ENCODE peak calls at places on chromosomes 11 and 22, in nine cellular contexts. One of them, this sample, is unnamed.

GRCh38 chr22:46075764-46076531 is 74.4 kb upstream of the PPARA start:
- DNase-seq in DND-41: no peak
- DNase-seq in MM.1S: no peak
- DNase-seq in body of pancreas: no peak
- DNase-seq in heart left ventricle: peak; percentile 39
- DNase-seq in neural progenitor cell: no peak
- DNase-seq in psoas muscle: peak; percentile 18
- DNase-seq in spleen: peak; percentile 66
- DNase-seq in IMR-90: no peak
- DNase-seq in this sample: no peak

GRCh38 chr22:38067028-38067415 is 9.8 kb downstream of the PICK1 start:
- DNase-seq in IMR-90: no peak
- DNase-seq in neural progenitor cell: no peak
- DNase-seq in psoas muscle: peak; percentile 27
- DNase-seq in body of pancreas: no peak
- DNase-seq in spleen: no peak
- DNase-seq in DND-41: no peak
- DNase-seq in heart left ventricle: no peak
- DNase-seq in MM.1S: no peak
- DNase-seq in this sample: no peak

GRCh38 chr11:102312656-102313055 is 4.6 kb upstream of the BIRC3 start:
- DNase-seq in psoas muscle: no peak
- DNase-seq in heart left ventricle: no peak
- DNase-seq in body of pancreas: no peak
- DNase-seq in MM.1S: no peak
- DNase-seq in DND-41: no peak
- DNase-seq in spleen: no peak
- DNase-seq in neural progenitor cell: no peak
- DNase-seq in IMR-90: peak; percentile 40
- DNase-seq in this sample: no peak

GRCh38 chr11:62881579-62882427 is 1.1 kb downstream of the SLC3A2 start:
- DNase-seq in DND-41: peak; percentile 98
- DNase-seq in spleen: peak; percentile 96
- DNase-seq in body of pancreas: peak; percentile 95
- DNase-seq in MM.1S: peak; percentile 93
- DNase-seq in psoas muscle: peak; percentile 96
- DNase-seq in IMR-90: peak; percentile 97
- DNase-seq in neural progenitor cell: peak; percentile 92
- DNase-seq in heart left ventricle: peak; percentile 93
- DNase-seq in this sample: peak; percentile 89

GRCh38 chr11:36034572-36035331 is 90.9 kb downstream of the LDLRAD3 start:
- DNase-seq in body of pancreas: no peak
- DNase-seq in heart left ventricle: no peak
- DNase-seq in MM.1S: no peak
- DNase-seq in neural progenitor cell: no peak
- DNase-seq in DND-41: no peak
- DNase-seq in psoas muscle: no peak
- DNase-seq in IMR-90: peak; percentile 90
- DNase-seq in spleen: no peak
- DNase-seq in this sample: no peak

GRCh38 chr11:110894224-110894623 is 182.0 kb upstream of the ARHGAP20 start:
- DNase-seq in neural progenitor cell: no peak
- DNase-seq in body of pancreas: no peak
- DNase-seq in spleen: no peak
- DNase-seq in DND-41: no peak
- DNase-seq in MM.1S: no peak
- DNase-seq in psoas muscle: no peak
- DNase-seq in heart left ventricle: no peak
- DNase-seq in IMR-90: no peak
- DNase-seq in this sample: no peak

GRCh38 chr11:33663121-33663520 is 37.5 kb downstream of the C11orf91 start:
- DNase-seq in psoas muscle: no peak
- DNase-seq in body of pancreas: no peak
- DNase-seq in heart left ventricle: no peak
- DNase-seq in IMR-90: no peak
- DNase-seq in neural progenitor cell: no peak
- DNase-seq in DND-41: no peak
- DNase-seq in MM.1S: no peak
- DNase-seq in spleen: no peak
- DNase-seq in this sample: no peak

GRCh38 chr11:124069429-124070401 is 28.6 kb upstream of the OR10G7 start:
- DNase-seq in IMR-90: peak; percentile 50
- DNase-seq in psoas muscle: peak; percentile 17
- DNase-seq in heart left ventricle: no peak
- DNase-seq in spleen: peak; percentile 87
- DNase-seq in DND-41: peak; percentile 62
- DNase-seq in MM.1S: no peak
- DNase-seq in body of pancreas: peak; percentile 50
- DNase-seq in neural progenitor cell: peak; percentile 86
- DNase-seq in this sample: no peak

GRCh38 chr11:73262851-73263495 is 9.2 kb upstream of the P2RY6 start:
- DNase-seq in body of pancreas: no peak
- DNase-seq in heart left ventricle: no peak
- DNase-seq in spleen: no peak
- DNase-seq in DND-41: no peak
- DNase-seq in IMR-90: peak; percentile 52
- DNase-seq in MM.1S: no peak
- DNase-seq in psoas muscle: no peak
- DNase-seq in neural progenitor cell: no peak
- DNase-seq in this sample: no peak

GRCh38 chr11:46414899-46415298 is 23.3 kb upstream of the CHRM4 start:
- DNase-seq in DND-41: no peak
- DNase-seq in heart left ventricle: no peak
- DNase-seq in neural progenitor cell: no peak
- DNase-seq in body of pancreas: no peak
- DNase-seq in spleen: no peak
- DNase-seq in psoas muscle: no peak
- DNase-seq in IMR-90: no peak
- DNase-seq in MM.1S: no peak
- DNase-seq in this sample: no peak

GRCh38 chr22:29079218-29079901 is 6.5 kb downstream of the KREMEN1 start:
- DNase-seq in IMR-90: no peak
- DNase-seq in psoas muscle: no peak
- DNase-seq in spleen: no peak
- DNase-seq in neural progenitor cell: no peak
- DNase-seq in heart left ventricle: no peak
- DNase-seq in DND-41: peak; percentile 84
- DNase-seq in MM.1S: no peak
- DNase-seq in body of pancreas: no peak
- DNase-seq in this sample: no peak

GRCh38 chr22:44439356-44440223 is 58.4 kb downstream of the RTL6 start:
- DNase-seq in neural progenitor cell: no peak
- DNase-seq in IMR-90: no peak
- DNase-seq in body of pancreas: no peak
- DNase-seq in MM.1S: no peak
- DNase-seq in spleen: peak; percentile 57
- DNase-seq in DND-41: no peak
- DNase-seq in heart left ventricle: no peak
- DNase-seq in psoas muscle: no peak
- DNase-seq in this sample: no peak

GRCh38 chr22:19203839-19204238 is 25.3 kb upstream of the SLC25A1 start:
- DNase-seq in psoas muscle: no peak
- DNase-seq in body of pancreas: no peak
- DNase-seq in spleen: no peak
- DNase-seq in heart left ventricle: no peak
- DNase-seq in MM.1S: no peak
- DNase-seq in neural progenitor cell: no peak
- DNase-seq in DND-41: no peak
- DNase-seq in IMR-90: no peak
- DNase-seq in this sample: no peak

GRCh38 chr22:32237021-32237420 is 18.1 kb downstream of the SLC5A4 start:
- DNase-seq in heart left ventricle: no peak
- DNase-seq in spleen: no peak
- DNase-seq in neural progenitor cell: no peak
- DNase-seq in DND-41: no peak
- DNase-seq in psoas muscle: no peak
- DNase-seq in IMR-90: no peak
- DNase-seq in MM.1S: no peak
- DNase-seq in body of pancreas: no peak
- DNase-seq in this sample: no peak

GRCh38 chr11:126162286-126163030 is 49.0 kb downstream of the RPUSD4 start:
- DNase-seq in heart left ventricle: no peak
- DNase-seq in MM.1S: no peak
- DNase-seq in spleen: peak; percentile 54
- DNase-seq in body of pancreas: no peak
- DNase-seq in psoas muscle: no peak
- DNase-seq in neural progenitor cell: no peak
- DNase-seq in DND-41: no peak
- DNase-seq in IMR-90: peak; percentile 25
- DNase-seq in this sample: no peak

DNA sequence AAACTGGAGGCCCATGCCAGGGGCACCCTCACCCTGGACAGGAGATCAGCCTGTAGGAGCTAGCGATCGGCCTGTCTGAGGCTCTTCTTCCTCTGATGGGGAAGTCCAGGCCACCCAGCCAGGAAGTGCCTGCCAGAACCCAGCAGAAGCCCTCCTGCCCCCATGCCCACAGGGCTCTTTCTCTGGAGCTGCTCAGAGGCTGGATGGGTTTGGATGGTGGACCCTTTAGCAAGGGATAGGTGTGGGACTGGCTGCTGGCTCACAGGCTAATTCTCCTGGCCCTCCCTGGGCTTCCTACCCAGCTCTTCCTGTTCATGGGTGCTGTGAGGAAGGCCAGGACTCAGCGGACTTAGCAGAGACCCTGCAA is 7.7 kb downstream of the FXYD2 start:
- DNase-seq in heart left ventricle: no peak
- DNase-seq in psoas muscle: no peak
- DNase-seq in MM.1S: no peak
- DNase-seq in spleen: no peak
- DNase-seq in body of pancreas: no peak
- DNase-seq in neural progenitor cell: no peak
- DNase-seq in DND-41: peak; percentile 24
- DNase-seq in IMR-90: no peak
- DNase-seq in this sample: no peak
- H3K4me1 ChIP-seq in heart left ventricle: peaks cover 20% of the 10 kb centered on the region
- H3K4me1 ChIP-seq in psoas muscle: no peaks in the 10 kb centered on the region
- H3K4me1 ChIP-seq in MM.1S: peaks cover 26% of the 10 kb centered on the region
- H3K4me1 ChIP-seq in spleen: peaks cover 50% of the 10 kb centered on the region
- H3K4me1 ChIP-seq in body of pancreas: peaks cover 65% of the 10 kb centered on the region
- H3K4me1 ChIP-seq in neural progenitor cell: peaks cover 33% of the 10 kb centered on the region
- H3K4me1 ChIP-seq in DND-41: peaks cover 63% of the 10 kb centered on the region
- H3K4me1 ChIP-seq in IMR-90: peaks cover 2% of the 10 kb centered on the region
- H3K4me1 ChIP-seq in this sample: peaks cover 41% of the 10 kb centered on the region

GRCh38 chr11:11998091-11998781 is 10.2 kb downstream of the DKK3 start:
- DNase-seq in MM.1S: no peak
- DNase-seq in neural progenitor cell: no peak
- DNase-seq in body of pancreas: no peak
- DNase-seq in spleen: no peak
- DNase-seq in IMR-90: peak; percentile 95
- DNase-seq in psoas muscle: no peak
- DNase-seq in DND-41: no peak
- DNase-seq in heart left ventricle: no peak
- DNase-seq in this sample: no peak
- H3K27ac ChIP-seq in MM.1S: no peak overlapping the region
- H3K27ac ChIP-seq in neural progenitor cell: no peak overlapping the region
- H3K27ac ChIP-seq in body of pancreas: no peak overlapping the region
- H3K27ac ChIP-seq in spleen: peak overlapping the region; percentile 24
- H3K27ac ChIP-seq in IMR-90: peak overlapping the region; percentile 38
- H3K27ac ChIP-seq in psoas muscle: no peak overlapping the region
- H3K27ac ChIP-seq in DND-41: no peak overlapping the region
- H3K27ac ChIP-seq in heart left ventricle: no peak overlapping the region
- H3K27ac ChIP-seq in this sample: no peak overlapping the region

GRCh38 chr22:48828688-48829087 is 999.0 kb downstream of the BRD1 start:
- DNase-seq in IMR-90: no peak
- DNase-seq in psoas muscle: no peak
- DNase-seq in body of pancreas: no peak
- DNase-seq in DND-41: no peak
- DNase-seq in heart left ventricle: no peak
- DNase-seq in spleen: peak; percentile 39
- DNase-seq in neural progenitor cell: no peak
- DNase-seq in MM.1S: no peak
- DNase-seq in this sample: no peak

GRCh38 chr22:48825802-48826520 is 1001.7 kb downstream of the BRD1 start:
- DNase-seq in MM.1S: no peak
- DNase-seq in DND-41: no peak
- DNase-seq in psoas muscle: no peak
- DNase-seq in neural progenitor cell: no peak
- DNase-seq in spleen: peak; percentile 62
- DNase-seq in heart left ventricle: no peak
- DNase-seq in IMR-90: no peak
- DNase-seq in body of pancreas: no peak
- DNase-seq in this sample: no peak

GRCh38 chr22:48826546-48826945 is 1001.1 kb downstream of the BRD1 start:
- DNase-seq in body of pancreas: no peak
- DNase-seq in MM.1S: no peak
- DNase-seq in heart left ventricle: no peak
- DNase-seq in neural progenitor cell: no peak
- DNase-seq in IMR-90: no peak
- DNase-seq in DND-41: no peak
- DNase-seq in spleen: no peak
- DNase-seq in psoas muscle: no peak
- DNase-seq in this sample: no peak

GRCh38 chr22:48827904-48828555 is 999.6 kb downstream of the BRD1 start:
- DNase-seq in MM.1S: no peak
- DNase-seq in heart left ventricle: no peak
- DNase-seq in neural progenitor cell: no peak
- DNase-seq in psoas muscle: no peak
- DNase-seq in body of pancreas: no peak
- DNase-seq in IMR-90: no peak
- DNase-seq in DND-41: no peak
- DNase-seq in spleen: peak; percentile 63
- DNase-seq in this sample: no peak

DNA sequence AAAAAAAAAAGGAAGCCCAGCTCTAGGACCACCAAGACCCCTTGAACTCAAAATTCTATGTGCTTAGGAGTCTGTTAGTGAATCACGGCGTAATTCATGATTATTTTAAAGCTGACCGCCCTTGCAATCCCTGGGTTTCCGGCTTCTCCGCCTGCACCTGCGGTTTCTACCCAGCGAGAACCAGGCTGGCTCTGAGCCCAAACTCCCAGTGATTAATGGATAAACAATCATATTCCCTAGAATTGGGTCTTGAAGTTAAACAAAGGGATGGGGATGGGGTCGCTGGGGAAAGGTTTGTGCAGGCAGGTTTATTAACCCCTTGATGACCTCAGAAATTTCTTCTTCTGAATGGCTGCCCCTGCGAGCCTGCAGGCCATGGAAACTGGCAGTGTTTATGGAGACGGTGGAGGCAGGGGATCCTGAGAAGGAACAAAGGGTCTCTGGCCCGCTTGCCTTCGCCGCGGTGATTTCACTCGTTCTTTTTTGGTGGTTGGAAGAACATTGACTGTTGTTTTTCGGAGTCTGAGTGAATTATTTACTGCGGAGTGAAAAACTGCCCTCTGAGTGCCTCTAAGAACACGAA is 1000.4 kb downstream of the BRD1 start:
- DNase-seq in DND-41: no peak
- DNase-seq in neural progenitor cell: no peak
- DNase-seq in psoas muscle: no peak
- DNase-seq in IMR-90: no peak
- DNase-seq in body of pancreas: peak; percentile 21
- DNase-seq in heart left ventricle: no peak
- DNase-seq in MM.1S: no peak
- DNase-seq in spleen: no peak
- DNase-seq in this sample: no peak
- H3K9me3 ChIP-seq in DND-41: no peaks in the 10 kb centered on the region
- H3K9me3 ChIP-seq in neural progenitor cell: no peaks in the 10 kb centered on the region
- H3K9me3 ChIP-seq in psoas muscle: peaks cover 5% of the 10 kb centered on the region
- H3K9me3 ChIP-seq in IMR-90: peaks cover 58% of the 10 kb centered on the region
- H3K9me3 ChIP-seq in body of pancreas: no peaks in the 10 kb centered on the region
- H3K9me3 ChIP-seq in heart left ventricle: no peaks in the 10 kb centered on the region
- H3K9me3 ChIP-seq in MM.1S: no peaks in the 10 kb centered on the region
- H3K9me3 ChIP-seq in spleen: no peaks in the 10 kb centered on the region
- H3K9me3 ChIP-seq in this sample: no peaks in the 10 kb centered on the region

GRCh38 chr11:121194731-121195596 is 93.9 kb downstream of the TECTA start:
- DNase-seq in spleen: no peak
- DNase-seq in psoas muscle: no peak
- DNase-seq in DND-41: peak; percentile 65
- DNase-seq in body of pancreas: peak; percentile 59
- DNase-seq in IMR-90: peak; percentile 64
- DNase-seq in neural progenitor cell: peak; percentile 74
- DNase-seq in heart left ventricle: no peak
- DNase-seq in MM.1S: peak; percentile 72
- DNase-seq in this sample: no peak
- H3K4me1 ChIP-seq in spleen: peaks cover 6% of the 10 kb centered on the region
- H3K4me1 ChIP-seq in psoas muscle: no peaks in the 10 kb centered on the region
- H3K4me1 ChIP-seq in DND-41: peaks cover 6% of the 10 kb centered on the region
- H3K4me1 ChIP-seq in body of pancreas: no peaks in the 10 kb centered on the region
- H3K4me1 ChIP-seq in IMR-90: no peaks in the 10 kb centered on the region
- H3K4me1 ChIP-seq in neural progenitor cell: peaks cover 17% of the 10 kb centered on the region
- H3K4me1 ChIP-seq in heart left ventricle: no peaks in the 10 kb centered on the region
- H3K4me1 ChIP-seq in MM.1S: no peaks in the 10 kb centered on the region
- H3K4me1 ChIP-seq in this sample: no peaks in the 10 kb centered on the region